ENCODE peak calls at places on chromosomes 2 and 18, in five cellular contexts. D is H1, Y is trophoblast cell, S is H9, F is mesenchymal stem cell. O is an unnamed sample.

GRCh38 chr2:189517847-189518535 is 62.6 kb downstream of the SLC40A1 start:
- DNase-seq in S (no peak), F (peak), Y (no peak), D (no peak), O (no peak)

GRCh38 chr18:56510108-56510507 is 128.3 kb downstream of the TXNL1 start:
- DNase-seq in S (no peak), Y (no peak), D (no peak), F (no peak), O (no peak)

GRCh38 chr2:14967739-14968138 is 335.2 kb downstream of the LRATD1 start:
- DNase-seq in S (no peak), Y (no peak), D (no peak), F (no peak), O (no peak)

GRCh38 chr2:223601932-223602676 is at the start of gene SCG2:
- DNase-seq in Y (peak), F (peak), S (peak), D (peak), O (peak)

GRCh38 chr2:180359522-180360282 is 352.6 kb upstream of the CWC22 start:
- DNase-seq in Y (no peak), F (no peak), S (peak), D (no peak), O (no peak)

GRCh38 chr2:229868794-229869193 is 53.0 kb downstream of the TRIP12 start:
- DNase-seq in F (no peak), Y (no peak), D (no peak), S (no peak), O (no peak)

GRCh38 chr2:102094917-102095316 is 47.6 kb upstream of the IL1R1 start:
- DNase-seq in D (no peak), S (no peak), F (peak), Y (peak), O (no peak)

GRCh38 chr2:206647985-206648384 is 5.7 kb downstream of the FAM237A start:
- DNase-seq in D (no peak), Y (no peak), F (no peak), S (no peak), O (no peak)

GRCh38 chr18:51076503-51076902 is 46.5 kb downstream of the SMAD4 start:
- DNase-seq in Y (no peak), F (no peak), S (no peak), D (no peak), O (no peak)

GRCh38 chr2:8239402-8240127 is 442.3 kb upstream of the ID2 start:
- DNase-seq in D (peak), F (peak), S (peak), Y (no peak), O (no peak)

GRCh38 chr2:165897074-165897683 is 56.4 kb downstream of the TTC21B start:
- DNase-seq in D (no peak), S (no peak), Y (no peak), F (no peak), O (no peak)

GRCh38 chr2:230901006-230901405 is 24.0 kb downstream of the GPR55 start:
- DNase-seq in D (no peak), F (no peak), S (no peak), Y (no peak), O (no peak)

GRCh38 chr2:162211747-162212146 is 31.5 kb downstream of the FAP start:
- DNase-seq in S (no peak), F (no peak), D (no peak), Y (no peak), O (no peak)

GRCh38 chr2:33602216-33602830 is 3.2 kb upstream of the FAM98A start:
- DNase-seq in F (peak), S (no peak), D (no peak), Y (peak), O (no peak)

GRCh38 chr18:37483221-37483971 is 82.2 kb downstream of the CELF4 start:
- DNase-seq in F (peak), D (no peak), S (peak), Y (no peak), O (peak)

GRCh38 chr2:168180483-168180882 is 66.9 kb downstream of the STK39 start:
- DNase-seq in Y (no peak), D (no peak), F (no peak), S (no peak), O (no peak)
- H3K9ac ChIP-seq in Y (no peak), D (no peak), F (no peak), S (no peak), O (no peak)

DNA sequence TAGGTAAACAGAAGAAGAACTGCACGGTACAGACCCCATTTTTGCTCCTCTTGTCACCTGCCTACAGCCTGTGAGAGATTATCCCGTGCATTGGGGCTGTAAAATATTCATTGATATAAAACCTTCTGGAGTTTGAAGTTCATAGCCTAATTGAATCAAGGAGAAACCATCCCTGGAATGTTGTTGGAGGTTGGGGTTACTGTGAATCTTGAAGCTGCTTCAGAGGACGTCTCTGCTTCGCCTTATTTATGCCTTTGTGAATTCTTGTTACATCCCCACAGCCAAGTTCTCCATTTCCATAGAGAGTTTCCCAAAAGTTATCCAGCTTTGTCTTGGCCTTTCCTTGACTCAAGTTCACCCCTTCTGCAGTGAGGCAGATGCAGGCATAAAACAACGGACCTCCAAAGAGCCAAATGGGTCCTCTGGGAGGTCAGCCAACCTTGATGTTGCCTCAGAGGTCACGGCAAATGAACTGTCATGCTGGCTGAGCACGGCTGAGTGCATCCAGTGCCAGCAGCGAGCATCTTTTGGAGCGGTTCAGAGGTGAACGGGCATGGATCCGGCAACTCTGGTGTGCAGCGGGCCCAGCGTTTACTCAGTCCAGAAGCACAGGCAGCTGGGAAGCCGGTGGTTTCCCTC is 317.6 kb downstream of the PRKCE start:
- DNase-seq in F (no peak), S (no peak), Y (no peak), D (no peak), O (no peak)
- H2BK12ac ChIP-seq in F (no peak), S (no peak), Y (no peak), D (no peak), O (no peak)

DNA sequence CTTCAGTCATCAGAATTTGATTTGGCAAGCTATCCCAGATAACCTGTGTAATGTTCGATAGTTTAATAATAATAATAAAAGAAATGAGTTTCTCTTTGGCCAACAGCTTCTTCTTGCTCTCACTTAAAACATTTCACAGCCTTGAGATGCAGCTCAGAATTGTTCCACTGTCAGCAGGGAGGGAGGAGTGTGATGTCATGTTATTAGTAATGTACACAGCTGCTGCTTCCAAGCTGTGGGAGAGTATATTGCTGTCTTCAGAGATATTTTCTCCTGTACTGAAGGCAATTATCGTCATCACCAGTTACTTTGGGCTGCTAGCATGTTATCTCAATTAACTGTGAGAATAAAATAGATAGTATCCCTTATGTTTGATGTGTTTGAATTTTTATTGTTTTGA is 146.9 kb upstream of the MAP3K20 start:
- DNase-seq in Y (no peak), F (peak), D (no peak), S (no peak), O (no peak)
- H3K9ac ChIP-seq in Y (no peak), F (peak), D (no peak), S (no peak), O (no peak)

GRCh38 chr2:21019000-21019677 is 24.7 kb downstream of the APOB start:
- DNase-seq in S (no peak), D (no peak), Y (no peak), F (no peak), O (no peak)
- H2BK12ac ChIP-seq in S (no peak), D (no peak), Y (no peak), F (no peak), O (no peak)